ENCODE peak calls at places on chromosome 3, in four cellular contexts. J, V, W and P are unnamed samples.
A peak's percentile ranks its signal among the peaks of the same experiment; 100 is the strongest.

GRCh38 chr3:152284906-152285305 is 16.2 kb downstream of the MBNL1 start:
- DNase-seq in J (no peak), V (no peak), W (no peak), P (no peak)

GRCh38 chr3:117171124-117171523 is 461.5 kb downstream of the TUSC7 start:
- DNase-seq in J (no peak), V (no peak), W (no peak), P (no peak)

GRCh38 chr3:45760878-45761711 is 35.2 kb downstream of the SLC6A20 start:
- DNase-seq in J (peak; percentile 88), V (no peak), W (no peak), P (peak; percentile 43)

GRCh38 chr3:46701211-46701939 is at the start of gene TMIE:
- DNase-seq in J (no peak), V (no peak), W (peak; percentile 53), P (no peak)

GRCh38 chr3:125128861-125129501 is 73.2 kb upstream of the HEG1 start:
- DNase-seq in J (no peak), V (peak; percentile 59), W (no peak), P (peak; percentile 48)

GRCh38 chr3:45509768-45510129 is 84.8 kb upstream of the LIMD1 start:
- DNase-seq in J (peak; percentile 37), V (no peak), W (no peak), P (no peak)

GRCh38 chr3:194312743-194313281 is 38.3 kb downstream of the CPN2 start:
- DNase-seq in J (no peak), V (no peak), W (no peak), P (no peak)

GRCh38 chr3:10281951-10282350 is 10.8 kb downstream of the GHRL start:
- DNase-seq in J (no peak), V (no peak), W (peak; percentile 26), P (no peak)

GRCh38 chr3:77412591-77412990 is 372.7 kb downstream of the ROBO2 start:
- DNase-seq in J (no peak), V (no peak), W (no peak), P (no peak)

GRCh38 chr3:194101592-194102432 is 34.1 kb upstream of the HES1 start:
- DNase-seq in J (no peak), V (no peak), W (no peak), P (no peak)

GRCh38 chr3:31288641-31289100 is 244.1 kb upstream of the STT3B start:
- DNase-seq in J (peak; percentile 53), V (peak; percentile 46), W (no peak), P (no peak)

GRCh38 chr3:38651153-38651789 is 1.8 kb upstream of the SCN5A start:
- DNase-seq in J (peak; percentile 88), V (peak; percentile 57), W (peak; percentile 71), P (peak; percentile 71)

GRCh38 chr3:14289590-14290453 is 111.2 kb downstream of the LSM3 start:
- DNase-seq in J (no peak), V (peak; percentile 62), W (no peak), P (no peak)

GRCh38 chr3:50226888-50227389 is 9.1 kb upstream of the GNAI2 start:
- DNase-seq in J (no peak), V (no peak), W (peak; percentile 78), P (no peak)

GRCh38 chr3:196339044-196339443 is 856 bp upstream of the TM4SF19 start:
- DNase-seq in J (no peak), V (no peak), W (no peak), P (no peak)

GRCh38 chr3:105953831-105954230 is 85.0 kb upstream of the CBLB start:
- DNase-seq in J (no peak), V (no peak), W (no peak), P (no peak)

GRCh38 chr3:186815490-186815889 is 9.2 kb upstream of the RFC4 start:
- DNase-seq in J (no peak), V (no peak), W (no peak), P (no peak)

GRCh38 chr3:49842843-49843242 is 13.5 kb downstream of the TRAIP start:
- DNase-seq in J (no peak), V (no peak), W (no peak), P (no peak)

GRCh38 chr3:138434875-138435772 is 708 bp downstream of the ESYT3 start:
- DNase-seq in J (peak; percentile 47), V (no peak), W (no peak), P (no peak)

GRCh38 chr3:49148159-49148558 is 15.3 kb upstream of the LAMB2 start:
- DNase-seq in J (no peak), V (no peak), W (no peak), P (no peak)

GRCh38 chr3:185631108-185631507 is 45.0 kb downstream of the SENP2 start:
- DNase-seq in J (no peak), V (no peak), W (no peak), P (no peak)

GRCh38 chr3:194128202-194128907 is 7.6 kb upstream of the HES1 start:
- DNase-seq in J (no peak), V (no peak), W (no peak), P (no peak)

GRCh38 chr3:31934018-31934417 is 47.0 kb downstream of the OSBPL10 start:
- DNase-seq in J (no peak), V (peak; percentile 41), W (no peak), P (no peak)

GRCh38 chr3:13025090-13025489 is 48.1 kb downstream of the IQSEC1 start:
- DNase-seq in J (no peak), V (no peak), W (peak; percentile 86), P (no peak)

GRCh38 chr3:3071136-3071535 is 39.0 kb downstream of the IL5RA start:
- DNase-seq in J (no peak), V (no peak), W (no peak), P (no peak)

GRCh38 chr3:188507244-188507720 is 353.3 kb downstream of the LPP start:
- DNase-seq in J (no peak), V (peak; percentile 72), W (peak; percentile 62), P (no peak)

GRCh38 chr3:173066044-173066679 is 74.9 kb downstream of the SPATA16 start:
- DNase-seq in J (no peak), V (peak; percentile 76), W (no peak), P (no peak)

GRCh38 chr3:106809633-106810460 is 567.4 kb upstream of the CCDC54 start:
- DNase-seq in J (no peak), V (no peak), W (no peak), P (no peak)

GRCh38 chr3:56233742-56234141 is 234.5 kb downstream of the ERC2 start:
- DNase-seq in J (no peak), V (no peak), W (no peak), P (no peak)

GRCh38 chr3:43217633-43218032 is 68.7 kb upstream of the SNRK start:
- DNase-seq in J (no peak), V (no peak), W (no peak), P (no peak)

GRCh38 chr3:147493666-147494065 is 84.5 kb downstream of the ZIC1 start:
- DNase-seq in J (no peak), V (no peak), W (no peak), P (no peak)

GRCh38 chr3:170418422-170419300 is at the start of gene CLDN11:
- DNase-seq in J (peak; percentile 78), V (no peak), W (no peak), P (peak; percentile 27)

GRCh38 chr3:42066516-42067181 is 24.5 kb upstream of the TRAK1 start:
- DNase-seq in J (peak; percentile 69), V (no peak), W (peak; percentile 45), P (no peak)

GRCh38 chr3:42070089-42070885 is 20.9 kb upstream of the TRAK1 start:
- DNase-seq in J (no peak), V (no peak), W (peak; percentile 30), P (no peak)

GRCh38 chr3:42071720-42072582 is 19.2 kb upstream of the TRAK1 start:
- DNase-seq in J (peak; percentile 63), V (peak; percentile 68), W (peak; percentile 82), P (peak; percentile 45)

GRCh38 chr3:42067324-42067723 is 23.8 kb upstream of the TRAK1 start:
- DNase-seq in J (no peak), V (no peak), W (peak; percentile 26), P (no peak)

DNA sequence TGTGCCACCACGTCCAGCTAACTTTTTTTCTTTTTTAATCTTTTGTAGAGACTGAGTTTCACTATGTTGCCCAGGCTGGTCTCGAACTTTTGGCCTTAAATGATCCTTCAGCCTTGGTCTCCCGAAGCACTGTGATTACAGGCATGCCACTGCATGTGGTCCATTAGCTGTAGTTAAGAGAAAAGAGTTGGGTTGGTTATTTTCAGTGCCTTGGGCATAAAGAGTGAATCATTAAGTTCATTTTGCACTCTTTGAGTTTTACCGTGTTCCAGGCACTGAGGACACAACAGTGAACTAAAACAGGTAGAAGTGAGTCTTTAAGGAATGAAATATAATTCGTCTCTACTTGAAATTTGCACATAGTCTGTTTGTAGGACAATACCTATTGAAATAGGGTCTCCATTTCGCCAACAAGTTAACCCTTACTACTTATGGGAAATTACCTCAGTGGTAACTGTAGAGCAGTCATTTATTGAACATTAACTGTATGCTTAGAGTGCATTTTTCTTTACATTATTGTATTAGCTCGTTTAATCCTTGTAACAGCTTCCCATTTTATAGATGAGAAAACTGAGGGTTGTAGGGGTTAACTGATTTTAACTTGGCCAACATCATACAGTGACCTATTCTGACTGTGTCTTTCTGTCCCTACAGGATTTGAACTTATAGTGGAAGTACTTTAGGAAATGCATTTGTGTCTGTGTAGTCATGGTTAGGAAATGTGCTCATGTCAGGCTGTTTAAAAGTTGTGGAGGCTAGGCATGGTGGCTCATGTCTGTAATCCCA is 22.7 kb upstream of the TRAK1 start:
- DNase-seq in J (no peak), V (no peak), W (no peak), P (no peak)
- H3K27ac ChIP-seq in J (no peak overlapping the region), V (no peak overlapping the region), W (peak overlapping the region; percentile 66), P (peak overlapping the region; percentile 87)

GRCh38 chr3:4297486-4297885 is 5.7 kb upstream of the SETMAR start:
- DNase-seq in J (no peak), V (no peak), W (no peak), P (no peak)

GRCh38 chr3:4306860-4307259 is 3.7 kb downstream of the SETMAR start:
- DNase-seq in J (no peak), V (no peak), W (no peak), P (no peak)

GRCh38 chr3:4303187-4304123 is at the start of gene SETMAR:
- DNase-seq in J (peak; percentile 90), V (peak; percentile 57), W (peak; percentile 94), P (peak; percentile 84)

GRCh38 chr3:4306091-4306490 is 2.9 kb downstream of the SETMAR start:
- DNase-seq in J (no peak), V (no peak), W (no peak), P (no peak)

GRCh38 chr3:4302747-4303146 is 422 bp upstream of the SETMAR start:
- DNase-seq in J (no peak), V (no peak), W (no peak), P (no peak)
- H3K27ac ChIP-seq in J (no peak overlapping the region), V (no peak overlapping the region), W (peak overlapping the region; percentile 9), P (peak overlapping the region; percentile 91)

GRCh38 chr3:161171113-161171512 is 50.0 kb upstream of the NMD3 start:
- DNase-seq in J (no peak), V (peak; percentile 50), W (peak; percentile 83), P (no peak)
- H3K27ac ChIP-seq in J (no peak overlapping the region), V (no peak overlapping the region), W (no peak overlapping the region), P (no peak overlapping the region)

GRCh38 chr3:71089271-71089670 is 494.3 kb downstream of the FOXP1 start:
- DNase-seq in J (no peak), V (no peak), W (no peak), P (no peak)
- H3K27ac ChIP-seq in J (no peak overlapping the region), V (no peak overlapping the region), W (no peak overlapping the region), P (no peak overlapping the region)